ENCODE peak calls at places on chromosome 16, in four cellular contexts. One of them, this sample, is unnamed.

GRCh38 chr16:81778861-81779539 is at the start of gene PLCG2:
- DNase-seq in K562: peak; percentile 94
- DNase-seq in A549: peak; percentile 66
- DNase-seq in HepG2: no peak
- DNase-seq in this sample: peak; percentile 78

GRCh38 chr16:31187808-31188189 is 7.9 kb downstream of the FUS start:
- DNase-seq in K562: no peak
- DNase-seq in HepG2: no peak
- DNase-seq in A549: no peak
- DNase-seq in this sample: no peak

GRCh38 chr16:14609716-14610115 is 20.3 kb downstream of the PARN start:
- DNase-seq in A549: no peak
- DNase-seq in K562: no peak
- DNase-seq in HepG2: no peak
- DNase-seq in this sample: no peak

GRCh38 chr16:52466998-52467397 is 79.9 kb downstream of the TOX3 start:
- DNase-seq in A549: no peak
- DNase-seq in K562: no peak
- DNase-seq in HepG2: no peak
- DNase-seq in this sample: no peak

GRCh38 chr16:84735846-84736586 is 36.2 kb downstream of the USP10 start:
- DNase-seq in HepG2: peak; percentile 46
- DNase-seq in A549: no peak
- DNase-seq in K562: no peak
- DNase-seq in this sample: no peak

GRCh38 chr16:15961060-15961511 is 11.7 kb downstream of the ABCC1 start:
- DNase-seq in A549: no peak
- DNase-seq in HepG2: no peak
- DNase-seq in K562: no peak
- DNase-seq in this sample: no peak

GRCh38 chr16:82240111-82240510 is 70.1 kb upstream of the MPHOSPH6 start:
- DNase-seq in A549: no peak
- DNase-seq in HepG2: no peak
- DNase-seq in K562: no peak
- DNase-seq in this sample: no peak

GRCh38 chr16:84234656-84235285 is 5.0 kb downstream of the KCNG4 start:
- DNase-seq in HepG2: no peak
- DNase-seq in A549: no peak
- DNase-seq in K562: no peak
- DNase-seq in this sample: no peak

GRCh38 chr16:13143551-13143950 is 242.2 kb downstream of the SHISA9 start:
- DNase-seq in A549: no peak
- DNase-seq in HepG2: no peak
- DNase-seq in K562: no peak
- DNase-seq in this sample: no peak

GRCh38 chr16:11161974-11162373 is 94.0 kb downstream of the SOCS1 start:
- DNase-seq in HepG2: no peak
- DNase-seq in K562: no peak
- DNase-seq in A549: no peak
- DNase-seq in this sample: no peak

GRCh38 chr16:26668026-26668425 is 398.7 kb upstream of the C16orf82 start:
- DNase-seq in A549: no peak
- DNase-seq in HepG2: no peak
- DNase-seq in K562: no peak
- DNase-seq in this sample: no peak

GRCh38 chr16:13289515-13289914 is 388.1 kb downstream of the SHISA9 start:
- DNase-seq in A549: no peak
- DNase-seq in HepG2: no peak
- DNase-seq in K562: no peak
- DNase-seq in this sample: no peak

GRCh38 chr16:11410382-11411058 is 65.3 kb downstream of the RMI2 start:
- DNase-seq in K562: no peak
- DNase-seq in A549: no peak
- DNase-seq in HepG2: no peak
- DNase-seq in this sample: no peak

GRCh38 chr16:89643769-89644300 is 13.7 kb downstream of the CHMP1A start:
- DNase-seq in A549: no peak
- DNase-seq in HepG2: no peak
- DNase-seq in K562: no peak
- DNase-seq in this sample: no peak

GRCh38 chr16:86566601-86566965 is at the start of gene FOXC2:
- DNase-seq in A549: peak; percentile 75
- DNase-seq in K562: peak; percentile 46
- DNase-seq in HepG2: no peak
- DNase-seq in this sample: peak; percentile 93

GRCh38 chr16:78448658-78449327 is 349.3 kb downstream of the WWOX start:
- DNase-seq in HepG2: no peak
- DNase-seq in K562: no peak
- DNase-seq in A549: no peak
- DNase-seq in this sample: no peak

GRCh38 chr16:5791011-5791410 is 693.4 kb upstream of the EEF2KMT start:
- DNase-seq in HepG2: no peak
- DNase-seq in K562: no peak
- DNase-seq in A549: no peak
- DNase-seq in this sample: no peak

GRCh38 chr16:85444879-85445778 is 168.0 kb upstream of the GSE1 start:
- DNase-seq in K562: no peak
- DNase-seq in A549: no peak
- DNase-seq in HepG2: no peak
- DNase-seq in this sample: no peak

GRCh38 chr16:88798772-88799455 is 4.7 kb upstream of the CDT1 start:
- DNase-seq in HepG2: no peak
- DNase-seq in A549: peak; percentile 45
- DNase-seq in K562: peak; percentile 64
- DNase-seq in this sample: no peak

GRCh38 chr16:50616883-50617629 is 64.1 kb downstream of the SNX20 start:
- DNase-seq in HepG2: peak; percentile 89
- DNase-seq in K562: no peak
- DNase-seq in A549: no peak
- DNase-seq in this sample: no peak

GRCh38 chr16:8773537-8773936 is 23.9 kb downstream of the TMEM186 start:
- DNase-seq in A549: no peak
- DNase-seq in K562: no peak
- DNase-seq in HepG2: no peak
- DNase-seq in this sample: no peak

GRCh38 chr16:9395958-9396359 is 304.5 kb downstream of the HAPSTR1 start:
- DNase-seq in HepG2: no peak
- DNase-seq in A549: no peak
- DNase-seq in K562: no peak
- DNase-seq in this sample: no peak

GRCh38 chr16:12551946-12552345 is 251.7 kb downstream of the CPPED1 start:
- DNase-seq in HepG2: no peak
- DNase-seq in A549: no peak
- DNase-seq in K562: no peak
- DNase-seq in this sample: no peak

GRCh38 chr16:69283851-69284250 is 27.3 kb upstream of the VPS4A start:
- DNase-seq in K562: no peak
- DNase-seq in A549: no peak
- DNase-seq in HepG2: peak; percentile 54
- DNase-seq in this sample: no peak

GRCh38 chr16:10332301-10332700 is 53.6 kb upstream of the ATF7IP2 start:
- DNase-seq in HepG2: peak; percentile 74
- DNase-seq in K562: no peak
- DNase-seq in A549: no peak
- DNase-seq in this sample: no peak

GRCh38 chr16:69273009-69273408 is 38.1 kb upstream of the VPS4A start:
- DNase-seq in A549: no peak
- DNase-seq in K562: no peak
- DNase-seq in HepG2: no peak
- DNase-seq in this sample: no peak

GRCh38 chr16:25713785-25714570 is 22.2 kb downstream of the HS3ST4 start:
- DNase-seq in A549: no peak
- DNase-seq in K562: no peak
- DNase-seq in HepG2: no peak
- DNase-seq in this sample: no peak

GRCh38 chr16:53775821-53776431 is 72.0 kb downstream of the FTO start:
- DNase-seq in A549: peak; percentile 88
- DNase-seq in K562: no peak
- DNase-seq in HepG2: peak; percentile 80
- DNase-seq in this sample: no peak

GRCh38 chr16:73063284-73063733 is 15.4 kb upstream of the ZFHX3 start:
- DNase-seq in A549: no peak
- DNase-seq in HepG2: no peak
- DNase-seq in K562: no peak
- DNase-seq in this sample: no peak
- TF ChIP-seq NR3C1 in A549: no peak
- TF ChIP-seq NR3C1 in HepG2: no peak
- TF ChIP-seq NR3C1 in K562: no peak
- TF ChIP-seq NR3C1 in this sample: no peak

DNA sequence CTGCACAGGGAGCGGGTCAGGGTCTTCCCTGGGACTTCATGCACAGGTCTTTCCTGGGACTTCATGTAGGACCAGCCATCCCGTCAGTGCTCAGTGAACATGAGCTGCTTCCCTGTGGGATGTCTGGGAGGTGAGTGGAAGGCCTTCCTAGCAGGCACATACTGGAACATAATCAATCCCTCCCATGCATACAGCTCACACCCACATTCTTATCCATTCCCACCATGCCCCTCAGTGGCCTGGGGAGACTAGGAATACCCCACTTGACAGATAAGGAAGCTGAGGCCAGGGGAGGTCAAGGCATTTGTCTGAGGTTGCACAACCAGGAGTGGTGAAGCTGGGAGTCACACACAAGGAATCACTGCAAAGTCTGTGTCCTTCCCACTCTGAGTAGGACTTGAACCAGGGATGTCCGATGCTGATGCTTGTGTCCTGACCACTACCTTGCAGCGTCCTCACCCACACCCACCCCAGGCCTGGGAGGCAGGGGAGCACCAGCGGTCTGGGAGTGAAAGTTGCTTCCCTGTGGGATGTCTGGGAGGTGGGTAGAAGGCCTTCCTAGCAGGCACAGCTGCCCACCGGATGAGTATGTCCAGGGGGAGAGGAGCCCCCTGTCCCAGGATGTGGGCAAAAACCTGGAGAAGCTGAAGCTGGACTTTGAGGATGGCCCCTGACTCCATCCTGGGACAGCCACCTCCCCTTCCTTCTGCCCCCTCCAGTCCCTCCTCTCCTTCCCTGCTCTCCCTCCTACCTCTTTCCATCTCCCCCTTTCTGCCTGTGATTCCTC is 1.0 kb upstream of the NLRC5 start:
- DNase-seq in K562: no peak
- DNase-seq in A549: no peak
- DNase-seq in HepG2: no peak
- DNase-seq in this sample: no peak
- TF ChIP-seq NR3C1 in K562: no peak
- TF ChIP-seq NR3C1 in A549: no peak
- TF ChIP-seq NR3C1 in HepG2: no peak
- TF ChIP-seq NR3C1 in this sample: no peak

GRCh38 chr16:391885-392335 is 5.1 kb upstream of the NME4 start:
- DNase-seq in K562: peak; percentile 73
- DNase-seq in HepG2: peak; percentile 60
- DNase-seq in A549: peak; percentile 83
- DNase-seq in this sample: peak; percentile 88

GRCh38 chr16:381788-382717 is at the start of gene PGAP6:
- DNase-seq in K562: peak; percentile 94
- DNase-seq in A549: no peak
- DNase-seq in HepG2: no peak
- DNase-seq in this sample: peak; percentile 57

GRCh38 chr16:389317-389716 is 7.5 kb upstream of the PGAP6 start:
- DNase-seq in A549: no peak
- DNase-seq in K562: no peak
- DNase-seq in HepG2: no peak
- DNase-seq in this sample: no peak

GRCh38 chr16:383326-384020 is 1.7 kb upstream of the PGAP6 start:
- DNase-seq in A549: no peak
- DNase-seq in K562: no peak
- DNase-seq in HepG2: no peak
- DNase-seq in this sample: peak; percentile 89

DNA sequence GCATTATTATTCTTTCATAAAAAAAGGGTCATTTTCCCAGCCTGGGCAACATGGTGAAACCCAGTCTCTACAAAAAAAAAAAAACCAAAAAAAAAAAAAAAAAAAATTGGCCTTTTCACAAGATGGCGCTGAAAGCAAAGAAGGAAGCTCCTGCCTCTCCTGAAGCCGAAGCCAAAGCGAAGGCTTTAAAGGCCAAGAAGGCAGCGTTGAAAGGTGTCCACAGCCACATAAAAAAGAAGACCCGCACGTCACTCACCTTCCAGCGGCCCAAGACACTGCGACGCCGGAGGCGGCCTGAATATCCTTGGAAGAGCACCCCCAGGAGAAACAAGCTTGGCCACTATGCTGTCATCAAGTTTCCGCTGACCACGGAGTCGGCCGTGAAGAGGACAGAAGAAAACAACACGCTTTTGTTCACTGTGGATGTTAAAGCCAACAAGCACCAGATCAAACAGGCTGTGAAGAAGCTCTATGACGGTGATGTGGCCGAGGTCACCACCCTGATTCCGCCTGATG is 4.9 kb upstream of the PGAP6 start:
- DNase-seq in HepG2: no peak
- DNase-seq in A549: no peak
- DNase-seq in K562: no peak
- DNase-seq in this sample: no peak
- TF ChIP-seq NR3C1 in HepG2: no peak
- TF ChIP-seq NR3C1 in A549: no peak
- TF ChIP-seq NR3C1 in K562: no peak
- TF ChIP-seq NR3C1 in this sample: no peak

GRCh38 chr16:49453983-49454382 is 80.4 kb downstream of the C16orf78 start:
- DNase-seq in HepG2: no peak
- DNase-seq in K562: peak; percentile 76
- DNase-seq in A549: no peak
- DNase-seq in this sample: no peak

GRCh38 chr16:49454426-49455180 is 81.0 kb downstream of the C16orf78 start:
- DNase-seq in K562: no peak
- DNase-seq in A549: no peak
- DNase-seq in HepG2: no peak
- DNase-seq in this sample: no peak

GRCh38 chr16:49453001-49453400 is 79.4 kb downstream of the C16orf78 start:
- DNase-seq in K562: no peak
- DNase-seq in HepG2: no peak
- DNase-seq in A549: no peak
- DNase-seq in this sample: no peak

GRCh38 chr16:49452108-49452507 is 78.5 kb downstream of the C16orf78 start:
- DNase-seq in HepG2: no peak
- DNase-seq in K562: no peak
- DNase-seq in A549: no peak
- DNase-seq in this sample: no peak

DNA sequence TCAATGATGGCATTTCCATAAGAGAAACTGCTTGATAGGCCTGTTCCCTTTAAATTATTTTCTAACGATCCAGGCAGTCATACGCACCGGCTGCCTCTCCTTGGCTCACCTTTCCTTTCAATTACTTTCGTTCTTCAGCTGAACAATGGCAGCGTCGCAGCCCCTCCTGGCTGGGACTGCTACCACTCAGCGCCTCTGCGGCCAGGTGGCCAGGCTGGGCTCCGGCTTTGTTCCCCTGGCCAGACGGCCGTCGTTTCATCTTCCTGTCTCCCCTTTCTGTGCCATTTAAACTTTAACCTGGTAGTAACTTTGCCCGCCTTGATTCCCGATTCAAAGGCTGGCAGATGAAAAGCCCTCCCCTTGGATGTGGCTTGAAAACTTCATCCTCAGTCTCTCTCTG is 79.0 kb downstream of the C16orf78 start:
- DNase-seq in K562: no peak
- DNase-seq in A549: no peak
- DNase-seq in HepG2: no peak
- DNase-seq in this sample: peak; percentile 39
- TF ChIP-seq NR3C1 in K562: no peak
- TF ChIP-seq NR3C1 in A549: no peak
- TF ChIP-seq NR3C1 in HepG2: no peak
- TF ChIP-seq NR3C1 in this sample: no peak